ENCODE peak calls at places on chromosome 2, in five cellular contexts. One of them, this sample, is unnamed.
A peak's percentile ranks its signal among the peaks of the same experiment; 100 is the strongest.

GRCh38 chr2:238163494-238164198 is 4.9 kb downstream of the ERFE start:
- DNase-seq in testis: peak; percentile 31
- DNase-seq in HCT116: no peak
- DNase-seq in CD8-positive, alpha-beta T cell: no peak
- DNase-seq in PC-9: no peak
- DNase-seq in this sample: no peak

GRCh38 chr2:95026471-95027368 is 1.2 kb downstream of the MAL start:
- DNase-seq in HCT116: no peak
- DNase-seq in PC-9: peak; percentile 90
- DNase-seq in testis: no peak
- DNase-seq in CD8-positive, alpha-beta T cell: no peak
- DNase-seq in this sample: no peak

GRCh38 chr2:181157326-181157725 is 176.9 kb downstream of the UBE2E3 start:
- DNase-seq in CD8-positive, alpha-beta T cell: no peak
- DNase-seq in testis: no peak
- DNase-seq in HCT116: no peak
- DNase-seq in PC-9: no peak
- DNase-seq in this sample: no peak

GRCh38 chr2:239250216-239251071 is 150.4 kb downstream of the HDAC4 start:
- DNase-seq in testis: no peak
- DNase-seq in CD8-positive, alpha-beta T cell: no peak
- DNase-seq in HCT116: no peak
- DNase-seq in PC-9: no peak
- DNase-seq in this sample: no peak

GRCh38 chr2:239550336-239550735 is 149.5 kb upstream of the HDAC4 start:
- DNase-seq in testis: no peak
- DNase-seq in HCT116: no peak
- DNase-seq in PC-9: no peak
- DNase-seq in CD8-positive, alpha-beta T cell: no peak
- DNase-seq in this sample: no peak

GRCh38 chr2:199811360-199811759 is 39.6 kb downstream of the FTCDNL1 start:
- DNase-seq in CD8-positive, alpha-beta T cell: no peak
- DNase-seq in testis: no peak
- DNase-seq in HCT116: no peak
- DNase-seq in PC-9: no peak
- DNase-seq in this sample: no peak

GRCh38 chr2:216681683-216682082 is 13.7 kb downstream of the IGFBP5 start:
- DNase-seq in CD8-positive, alpha-beta T cell: no peak
- DNase-seq in PC-9: no peak
- DNase-seq in testis: no peak
- DNase-seq in HCT116: no peak
- DNase-seq in this sample: no peak

GRCh38 chr2:151928380-151928779 is 100.2 kb upstream of the ARL5A start:
- DNase-seq in HCT116: no peak
- DNase-seq in PC-9: peak; percentile 87
- DNase-seq in testis: no peak
- DNase-seq in CD8-positive, alpha-beta T cell: no peak
- DNase-seq in this sample: no peak

GRCh38 chr2:234932591-234933168 is 19.1 kb upstream of the SH3BP4 start:
- DNase-seq in PC-9: no peak
- DNase-seq in HCT116: no peak
- DNase-seq in testis: no peak
- DNase-seq in CD8-positive, alpha-beta T cell: no peak
- DNase-seq in this sample: no peak

GRCh38 chr2:149991576-149991975 is 404.0 kb upstream of the MMADHC start:
- DNase-seq in PC-9: peak; percentile 67
- DNase-seq in testis: no peak
- DNase-seq in HCT116: no peak
- DNase-seq in CD8-positive, alpha-beta T cell: no peak
- DNase-seq in this sample: no peak

DNA sequence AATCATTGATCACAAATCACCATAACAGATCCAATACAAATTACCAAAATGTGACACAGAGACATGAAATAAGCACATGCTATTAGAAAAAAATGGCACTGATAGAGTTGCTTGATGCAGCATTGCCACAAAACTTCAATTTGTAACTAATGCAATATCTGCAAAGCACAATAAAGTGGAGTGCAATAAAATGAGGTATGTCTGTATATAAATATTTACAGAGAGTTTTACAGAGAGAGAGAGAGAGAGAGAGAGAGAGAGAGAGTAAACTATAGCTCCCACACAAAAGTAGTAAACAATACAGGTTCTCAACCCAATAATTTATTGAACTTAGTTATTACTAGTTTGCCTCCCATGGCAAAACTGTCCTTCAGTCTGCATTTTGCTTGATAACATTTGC is 1807.0 kb downstream of the SUCLG1 start:
- DNase-seq in PC-9: no peak
- DNase-seq in testis: no peak
- DNase-seq in CD8-positive, alpha-beta T cell: no peak
- DNase-seq in HCT116: no peak
- DNase-seq in this sample: no peak
- H3K9me3 ChIP-seq in PC-9: no peaks in the 10 kb centered on the region
- H3K9me3 ChIP-seq in testis: no peaks in the 10 kb centered on the region
- H3K9me3 ChIP-seq in CD8-positive, alpha-beta T cell: no peaks in the 10 kb centered on the region
- H3K9me3 ChIP-seq in HCT116: no peaks in the 10 kb centered on the region
- H3K9me3 ChIP-seq in this sample: no peaks in the 10 kb centered on the region

GRCh38 chr2:74739129-74739528 is 85.1 kb downstream of the SEMA4F start:
- DNase-seq in CD8-positive, alpha-beta T cell: no peak
- DNase-seq in HCT116: no peak
- DNase-seq in PC-9: no peak
- DNase-seq in testis: no peak
- DNase-seq in this sample: no peak

GRCh38 chr2:74740395-74741075 is 86.5 kb downstream of the SEMA4F start:
- DNase-seq in PC-9: peak; percentile 97
- DNase-seq in HCT116: peak; percentile 95
- DNase-seq in CD8-positive, alpha-beta T cell: no peak
- DNase-seq in testis: no peak
- DNase-seq in this sample: no peak

GRCh38 chr2:74741076-74741460 is 87.0 kb downstream of the SEMA4F start:
- DNase-seq in HCT116: no peak
- DNase-seq in CD8-positive, alpha-beta T cell: no peak
- DNase-seq in testis: no peak
- DNase-seq in PC-9: no peak
- DNase-seq in this sample: no peak

GRCh38 chr2:74738586-74738985 is 84.5 kb downstream of the SEMA4F start:
- DNase-seq in testis: no peak
- DNase-seq in CD8-positive, alpha-beta T cell: no peak
- DNase-seq in HCT116: no peak
- DNase-seq in PC-9: no peak
- DNase-seq in this sample: no peak

DNA sequence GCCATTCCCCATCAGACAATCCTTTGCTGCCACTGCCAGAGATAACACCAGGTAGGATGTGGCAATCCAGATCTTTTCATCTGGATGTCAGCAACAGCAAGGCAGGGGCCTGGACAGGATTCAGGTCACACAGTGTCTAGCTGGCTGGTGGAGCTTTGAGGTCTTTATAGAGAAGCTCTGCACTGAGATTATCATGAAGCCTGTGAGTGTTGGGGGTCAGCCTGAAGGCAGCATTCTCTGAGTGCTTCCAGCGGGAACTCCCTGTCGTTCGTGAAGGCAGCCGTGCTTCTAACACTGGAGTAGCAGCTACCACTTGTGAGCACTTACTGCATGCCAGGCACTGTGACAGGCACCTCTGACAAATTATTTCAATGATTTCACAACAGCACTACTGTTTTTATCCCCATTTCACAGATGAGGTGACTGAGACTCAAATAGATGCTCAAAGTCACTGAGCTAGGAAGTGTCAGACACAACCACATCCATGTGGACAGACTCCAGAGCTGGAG is 85.7 kb downstream of the SEMA4F start:
- DNase-seq in CD8-positive, alpha-beta T cell: no peak
- DNase-seq in PC-9: no peak
- DNase-seq in HCT116: no peak
- DNase-seq in testis: no peak
- DNase-seq in this sample: no peak
- H3K9me3 ChIP-seq in CD8-positive, alpha-beta T cell: no peaks in the 10 kb centered on the region
- H3K9me3 ChIP-seq in PC-9: peaks cover 15% of the 10 kb centered on the region
- H3K9me3 ChIP-seq in HCT116: peaks cover 5% of the 10 kb centered on the region
- H3K9me3 ChIP-seq in testis: no peaks in the 10 kb centered on the region
- H3K9me3 ChIP-seq in this sample: no peaks in the 10 kb centered on the region

GRCh38 chr2:77156599-77156998 is 365.6 kb downstream of the LRRTM4 start:
- DNase-seq in HCT116: no peak
- DNase-seq in testis: no peak
- DNase-seq in PC-9: no peak
- DNase-seq in CD8-positive, alpha-beta T cell: no peak
- DNase-seq in this sample: no peak
- H3K9me3 ChIP-seq in HCT116: peaks cover 8% of the 10 kb centered on the region
- H3K9me3 ChIP-seq in testis: no peaks in the 10 kb centered on the region
- H3K9me3 ChIP-seq in PC-9: no peaks in the 10 kb centered on the region
- H3K9me3 ChIP-seq in CD8-positive, alpha-beta T cell: no peaks in the 10 kb centered on the region
- H3K9me3 ChIP-seq in this sample: peaks cover 4% of the 10 kb centered on the region

DNA sequence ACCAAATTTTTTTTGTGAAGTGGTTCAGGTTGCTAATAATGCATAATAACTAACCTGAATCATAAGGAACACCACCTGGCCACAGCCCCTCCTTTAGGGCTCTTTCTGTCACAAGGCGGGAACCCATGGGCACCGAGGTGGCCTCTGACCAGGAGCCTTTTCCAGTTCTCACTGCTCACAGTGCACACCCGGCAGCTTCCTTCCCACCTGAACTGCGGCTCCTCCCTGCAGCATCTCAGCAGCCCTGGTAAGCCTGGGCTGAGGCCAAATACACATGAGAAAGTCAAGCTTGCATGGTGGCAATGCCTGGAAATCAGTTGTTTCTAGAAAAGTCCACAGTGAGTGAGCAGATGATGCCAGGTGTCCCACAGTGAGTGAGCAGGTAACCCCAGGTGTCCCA is 77.6 kb upstream of the SNTG2 start:
- DNase-seq in HCT116: no peak
- DNase-seq in testis: no peak
- DNase-seq in CD8-positive, alpha-beta T cell: no peak
- DNase-seq in PC-9: no peak
- DNase-seq in this sample: no peak
- H3K9me3 ChIP-seq in HCT116: no peaks in the 10 kb centered on the region
- H3K9me3 ChIP-seq in testis: no peaks in the 10 kb centered on the region
- H3K9me3 ChIP-seq in CD8-positive, alpha-beta T cell: no peaks in the 10 kb centered on the region
- H3K9me3 ChIP-seq in PC-9: no peaks in the 10 kb centered on the region
- H3K9me3 ChIP-seq in this sample: no peaks in the 10 kb centered on the region

DNA sequence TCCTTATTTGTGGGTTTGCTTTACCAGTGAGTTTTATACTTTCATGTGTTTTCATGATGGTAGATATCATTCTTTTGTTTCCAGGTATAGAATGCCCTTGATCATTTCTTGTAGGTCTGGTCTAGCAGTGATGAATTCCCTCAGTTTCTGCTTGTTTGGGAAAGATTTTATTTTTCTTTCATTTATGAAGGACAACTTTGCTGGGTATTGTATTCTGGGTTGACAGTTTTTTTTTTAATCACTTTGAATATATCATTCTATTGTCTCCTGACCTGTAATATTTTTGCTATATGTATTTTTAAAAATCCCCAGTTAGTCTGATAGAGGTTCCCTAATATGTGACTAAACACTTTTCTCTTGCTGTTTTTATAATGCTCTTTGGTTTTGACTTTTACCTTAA is 58.3 kb upstream of the GALNT3 start:
- DNase-seq in HCT116: no peak
- DNase-seq in testis: no peak
- DNase-seq in PC-9: no peak
- DNase-seq in CD8-positive, alpha-beta T cell: no peak
- DNase-seq in this sample: no peak
- H3K9me3 ChIP-seq in HCT116: no peaks in the 10 kb centered on the region
- H3K9me3 ChIP-seq in testis: no peaks in the 10 kb centered on the region
- H3K9me3 ChIP-seq in PC-9: no peaks in the 10 kb centered on the region
- H3K9me3 ChIP-seq in CD8-positive, alpha-beta T cell: no peaks in the 10 kb centered on the region
- H3K9me3 ChIP-seq in this sample: peaks cover 5% of the 10 kb centered on the region

DNA sequence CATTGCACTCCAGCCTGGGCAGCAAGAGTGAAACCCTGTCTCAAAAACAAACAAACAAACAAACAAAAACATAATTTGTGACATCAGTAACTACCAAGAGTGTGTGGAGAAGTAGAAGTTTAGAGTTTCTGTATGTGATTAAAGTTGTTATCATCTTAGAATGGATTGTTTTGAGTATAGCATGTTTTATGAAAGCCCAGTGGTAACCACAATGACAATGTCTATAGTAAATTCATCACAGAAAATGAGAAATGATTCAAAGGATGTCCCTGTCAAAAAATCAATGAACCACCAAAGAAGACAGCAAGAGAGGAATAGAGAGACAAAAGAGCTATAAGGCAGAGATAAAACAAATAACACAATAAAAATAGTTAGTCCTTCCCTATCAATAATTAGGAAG is 1299.2 kb downstream of the CNTNAP5 start:
- DNase-seq in CD8-positive, alpha-beta T cell: no peak
- DNase-seq in testis: no peak
- DNase-seq in PC-9: no peak
- DNase-seq in HCT116: no peak
- DNase-seq in this sample: no peak
- H3K9me3 ChIP-seq in CD8-positive, alpha-beta T cell: no peaks in the 10 kb centered on the region
- H3K9me3 ChIP-seq in testis: no peaks in the 10 kb centered on the region
- H3K9me3 ChIP-seq in PC-9: no peaks in the 10 kb centered on the region
- H3K9me3 ChIP-seq in HCT116: no peaks in the 10 kb centered on the region
- H3K9me3 ChIP-seq in this sample: no peaks in the 10 kb centered on the region

DNA sequence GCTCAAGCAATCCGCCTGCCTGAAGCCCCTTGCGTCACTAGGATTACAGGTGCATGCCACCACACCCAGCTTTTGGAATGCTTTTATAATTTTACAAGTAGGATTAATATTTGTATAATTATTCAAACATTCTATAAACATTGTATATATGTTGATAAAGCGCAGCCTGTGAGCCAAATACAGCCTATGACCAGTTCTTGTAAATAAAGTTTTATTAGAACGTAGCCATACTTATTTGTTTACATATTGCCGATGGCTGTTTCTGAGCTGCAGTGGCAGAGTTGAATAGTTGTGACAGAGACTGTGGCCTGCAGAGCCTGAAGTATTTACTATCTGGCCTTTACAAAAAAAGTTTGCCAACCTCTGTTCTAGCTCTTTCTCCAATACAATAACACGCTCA is 232.6 kb downstream of the OTX1 start:
- DNase-seq in CD8-positive, alpha-beta T cell: no peak
- DNase-seq in PC-9: no peak
- DNase-seq in HCT116: no peak
- DNase-seq in testis: no peak
- DNase-seq in this sample: no peak
- H3K9me3 ChIP-seq in CD8-positive, alpha-beta T cell: peaks cover 8% of the 10 kb centered on the region
- H3K9me3 ChIP-seq in PC-9: no peaks in the 10 kb centered on the region
- H3K9me3 ChIP-seq in HCT116: no peaks in the 10 kb centered on the region
- H3K9me3 ChIP-seq in testis: no peaks in the 10 kb centered on the region
- H3K9me3 ChIP-seq in this sample: no peaks in the 10 kb centered on the region

GRCh38 chr2:11891028-11891427 is 144.6 kb downstream of the LPIN1 start:
- DNase-seq in HCT116: no peak
- DNase-seq in testis: no peak
- DNase-seq in CD8-positive, alpha-beta T cell: no peak
- DNase-seq in PC-9: no peak
- DNase-seq in this sample: no peak
- H3K9me3 ChIP-seq in HCT116: peaks cover 7% of the 10 kb centered on the region
- H3K9me3 ChIP-seq in testis: no peaks in the 10 kb centered on the region
- H3K9me3 ChIP-seq in CD8-positive, alpha-beta T cell: peaks cover 7% of the 10 kb centered on the region
- H3K9me3 ChIP-seq in PC-9: peaks cover 13% of the 10 kb centered on the region
- H3K9me3 ChIP-seq in this sample: peaks cover 5% of the 10 kb centered on the region

GRCh38 chr2:190137561-190137960 is 75.0 kb upstream of the MSTN start:
- DNase-seq in testis: no peak
- DNase-seq in HCT116: no peak
- DNase-seq in PC-9: no peak
- DNase-seq in CD8-positive, alpha-beta T cell: no peak
- DNase-seq in this sample: no peak
- H3K9me3 ChIP-seq in testis: no peaks in the 10 kb centered on the region
- H3K9me3 ChIP-seq in HCT116: no peaks in the 10 kb centered on the region
- H3K9me3 ChIP-seq in PC-9: no peaks in the 10 kb centered on the region
- H3K9me3 ChIP-seq in CD8-positive, alpha-beta T cell: no peaks in the 10 kb centered on the region
- H3K9me3 ChIP-seq in this sample: peaks cover 4% of the 10 kb centered on the region

GRCh38 chr2:44167311-44167907 is 1.3 kb upstream of the PPM1B start:
- DNase-seq in PC-9: no peak
- DNase-seq in testis: no peak
- DNase-seq in CD8-positive, alpha-beta T cell: no peak
- DNase-seq in HCT116: no peak
- DNase-seq in this sample: no peak
- H3K9me3 ChIP-seq in PC-9: no peaks in the 10 kb centered on the region
- H3K9me3 ChIP-seq in testis: no peaks in the 10 kb centered on the region
- H3K9me3 ChIP-seq in CD8-positive, alpha-beta T cell: no peaks in the 10 kb centered on the region
- H3K9me3 ChIP-seq in HCT116: no peaks in the 10 kb centered on the region
- H3K9me3 ChIP-seq in this sample: no peaks in the 10 kb centered on the region

This sample was measured in T-helper 17 cell.